ENCODE peak calls at places on chromosomes 5 and 9, in nine cellular contexts. S is dorsolateral prefrontal cortex; E is Daoy; P is MCF 10A; A is NCI-H524; N is stimulated activated CD4-positive, alpha-beta T cell treated with anti-CD3 and anti-CD28 coated beads, Interleukin-1b, Interleukin-23, amount 100 ng/mL, for 4 hours; V is amniotic stem cell; O is GM23248; M is fibroblast of mammary gland. J is an unnamed sample.

GRCh38 chr5:116442095-116442534 is 132.5 kb downstream of the SEMA6A start:
- DNase-seq in A (peak; percentile 46), S (no peak), O (peak; percentile 36), N (no peak), M (peak; percentile 45), P (peak; percentile 76), V (no peak), E (peak; percentile 91), J (peak; percentile 79)

GRCh38 chr5:110356687-110357086 is 369.8 kb downstream of the TMEM232 start:
- DNase-seq in V (no peak), S (no peak), O (peak; percentile 54), A (no peak), P (no peak), E (no peak), N (no peak), M (peak; percentile 69), J (no peak)

GRCh38 chr5:133130387-133131118 is 78.7 kb downstream of the HSPA4 start:
- DNase-seq in S (no peak), P (peak; percentile 65), E (peak; percentile 63), N (no peak), V (no peak), O (no peak), M (peak; percentile 31), A (no peak), J (peak; percentile 48)

GRCh38 chr5:117713585-117714198 is 1139.1 kb upstream of the SEMA6A start:
- DNase-seq in O (no peak), M (peak; percentile 0), N (no peak), S (no peak), P (peak; percentile 20), E (no peak), V (no peak), A (no peak), J (peak; percentile 13)

GRCh38 chr9:137013571-137013940 is 14.5 kb downstream of the ABCA2 start:
- DNase-seq in M (no peak), O (no peak), A (no peak), P (no peak), V (no peak), E (no peak), S (no peak), N (no peak), J (no peak)

GRCh38 chr9:87886210-87887150 is 3.8 kb downstream of the SPATA31E1 start:
- DNase-seq in P (no peak), N (no peak), M (no peak), A (no peak), S (no peak), O (no peak), E (peak; percentile 14), V (no peak), J (no peak)

GRCh38 chr5:72228957-72229356 is 91.1 kb downstream of the MRPS27 start:
- DNase-seq in O (no peak), A (no peak), N (no peak), M (no peak), V (no peak), S (no peak), E (no peak), P (no peak), J (no peak)

GRCh38 chr5:172105811-172106210 is 82.2 kb downstream of the STK10 start:
- DNase-seq in V (no peak), A (no peak), M (no peak), P (no peak), N (no peak), O (no peak), S (no peak), E (no peak), J (no peak)

GRCh38 chr5:123000731-123001130 is 35.8 kb downstream of the PPIC start:
- DNase-seq in M (no peak), A (peak; percentile 62), S (no peak), E (no peak), V (no peak), P (no peak), N (no peak), O (no peak), J (peak; percentile 13)

GRCh38 chr9:5052858-5053257 is 67.8 kb downstream of the JAK2 start:
- DNase-seq in N (no peak), P (no peak), E (no peak), V (no peak), S (no peak), A (no peak), M (peak; percentile 68), O (peak; percentile 45), J (no peak)

GRCh38 chr5:135269828-135270545 is 129.0 kb downstream of the MACROH2A1 start:
- DNase-seq in E (peak; percentile 80), V (peak; percentile 86), M (peak; percentile 69), S (no peak), P (no peak), N (no peak), A (no peak), O (peak; percentile 84), J (no peak)

GRCh38 chr5:132389051-132389331 is 19.5 kb downstream of the SLC22A5 start:
- DNase-seq in S (no peak), E (peak; percentile 27), P (no peak), O (peak; percentile 46), N (no peak), V (no peak), A (no peak), M (no peak), J (no peak)

GRCh38 chr5:55211184-55211874 is 15.8 kb downstream of the MCIDAS start:
- DNase-seq in N (no peak), O (no peak), V (no peak), A (no peak), M (no peak), S (no peak), P (no peak), E (no peak), J (no peak)

GRCh38 chr9:98836206-98836605 is 28.7 kb downstream of the GALNT12 start:
- DNase-seq in S (no peak), E (no peak), O (no peak), A (no peak), P (no peak), V (no peak), N (no peak), M (no peak), J (no peak)